ENCODE peak calls at places on chromosomes 16 and 17, in eight cellular contexts. Z is non-pigmented ciliary epithelial cell; C is CD4-positive, alpha-beta memory T cell; T is GM13976; E is HS-5; O is RCC 7860; Y is IMR-90; D is colonic mucosa. J is an unnamed sample.

GRCh38 chr16:64162613-64163375 is 959.1 kb downstream of the CDH11 start:
- DNase-seq in Z (no peak), C (no peak), T (no peak), E (no peak), O (no peak), Y (no peak), D (no peak), J (peak)

GRCh38 chr16:11547517-11547916 is 39.2 kb downstream of the LITAF start:
- DNase-seq in Z (no peak), C (no peak), T (no peak), E (no peak), O (no peak), Y (no peak), D (no peak), J (no peak)

GRCh38 chr16:74321356-74321755 is 24.7 kb downstream of the PSMD7 start:
- DNase-seq in Z (no peak), C (no peak), T (no peak), E (no peak), O (no peak), Y (no peak), D (no peak), J (no peak)

GRCh38 chr16:8763899-8764298 is 33.5 kb downstream of the TMEM186 start:
- DNase-seq in Z (no peak), C (no peak), T (no peak), E (no peak), O (no peak), Y (no peak), D (no peak), J (no peak)

GRCh38 chr17:65696739-65697394 is 135.4 kb upstream of the AXIN2 start:
- DNase-seq in Z (peak), C (no peak), T (no peak), E (peak), O (no peak), Y (peak), D (no peak), J (no peak)

GRCh38 chr17:15289285-15290185 is 24.4 kb upstream of the PMP22 start:
- DNase-seq in Z (no peak), C (no peak), T (no peak), E (peak), O (peak), Y (peak), D (no peak), J (no peak)

GRCh38 chr17:57154896-57155295 is 69.8 kb downstream of the AKAP1 start:
- DNase-seq in Z (no peak), C (no peak), T (no peak), E (no peak), O (no peak), Y (no peak), D (no peak), J (no peak)

GRCh38 chr17:48483471-48484131 is 47.2 kb downstream of the HOXB1 start:
- DNase-seq in Z (peak), C (no peak), T (peak), E (peak), O (peak), Y (peak), D (no peak), J (peak)

GRCh38 chr17:5587431-5588032 is 3.2 kb upstream of the NLRP1 start:
- DNase-seq in Z (no peak), C (peak), T (peak), E (peak), O (peak), Y (peak), D (peak), J (peak)

GRCh38 chr17:50872710-50873424 is 6.7 kb upstream of the TOB1 start:
- DNase-seq in Z (no peak), C (peak), T (no peak), E (peak), O (no peak), Y (peak), D (no peak), J (no peak)

GRCh38 chr17:82816358-82816757 is 23.5 kb downstream of the ZNF750 start:
- DNase-seq in Z (no peak), C (no peak), T (no peak), E (no peak), O (no peak), Y (no peak), D (no peak), J (peak)

GRCh38 chr17:42249681-42250446 is 26.3 kb downstream of the STAT5B start:
- DNase-seq in Z (no peak), C (peak), T (no peak), E (no peak), O (no peak), Y (no peak), D (no peak), J (no peak)

GRCh38 chr16:69494993-69495392 is 70.6 kb downstream of the CYB5B start:
- DNase-seq in Z (no peak), C (no peak), T (peak), E (no peak), O (no peak), Y (no peak), D (peak), J (peak)

GRCh38 chr17:29760279-29760721 is 137.6 kb upstream of the CORO6 start:
- DNase-seq in Z (no peak), C (peak), T (peak), E (no peak), O (peak), Y (peak), D (no peak), J (peak)

GRCh38 chr16:88773812-88774291 is 11.2 kb downstream of the PIEZO1 start:
- DNase-seq in Z (no peak), C (no peak), T (no peak), E (peak), O (peak), Y (peak), D (peak), J (peak)

GRCh38 chr16:46853713-46854443 is 22.9 kb upstream of the C16orf87 start:
- DNase-seq in Z (no peak), C (peak), T (peak), E (no peak), O (peak), Y (peak), D (peak), J (peak)

GRCh38 chr16:50679676-50680555 is 1.2 kb downstream of the SNX20 start:
- DNase-seq in Z (no peak), C (no peak), T (no peak), E (no peak), O (no peak), Y (no peak), D (no peak), J (no peak)

GRCh38 chr17:74532115-74532514 is 840 bp upstream of the CD300LB start:
- DNase-seq in Z (no peak), C (no peak), T (peak), E (no peak), O (no peak), Y (no peak), D (peak), J (peak)

J was measured in OCI-M1.